ENCODE peak calls at places on chromosomes 5 and 9, in nine cellular contexts. N, Q, B, X, P, E, I, Y and Z are unnamed samples.

GRCh38 chr5:33794550-33795300 is 97.1 kb downstream of the ADAMTS12 start:
- DNase-seq in N (no peak), Q (no peak), B (no peak), X (no peak), P (no peak), E (no peak), I (no peak), Y (no peak), Z (no peak)

GRCh38 chr5:68134669-68135313 is 80.8 kb upstream of the PIK3R1 start:
- DNase-seq in N (no peak), Q (no peak), B (no peak), X (no peak), P (no peak), E (no peak), I (no peak), Y (no peak), Z (no peak)

GRCh38 chr5:58022055-58022454 is 437.8 kb downstream of the PLK2 start:
- DNase-seq in N (no peak), Q (no peak), B (no peak), X (peak; percentile 35), P (no peak), E (no peak), I (no peak), Y (no peak), Z (no peak)

GRCh38 chr5:172178301-172179031 is 9.6 kb downstream of the STK10 start:
- DNase-seq in N (no peak), Q (no peak), B (no peak), X (no peak), P (no peak), E (no peak), I (no peak), Y (no peak), Z (no peak)

GRCh38 chr5:116076496-116076895 is 8.3 kb upstream of the COMMD10 start:
- DNase-seq in N (no peak), Q (no peak), B (no peak), X (no peak), P (no peak), E (no peak), I (no peak), Y (no peak), Z (peak; percentile 78)

GRCh38 chr5:10563132-10563939 is 534 bp upstream of the ANKRD33B start:
- DNase-seq in N (peak; percentile 49), Q (no peak), B (no peak), X (peak; percentile 81), P (peak; percentile 21), E (peak; percentile 64), I (peak; percentile 65), Y (no peak), Z (no peak)

GRCh38 chr9:73813546-73813945 is 661.9 kb downstream of the ANXA1 start:
- DNase-seq in N (no peak), Q (no peak), B (no peak), X (no peak), P (no peak), E (no peak), I (no peak), Y (no peak), Z (no peak)

GRCh38 chr9:116352958-116353357 is 199.4 kb downstream of the PAPPA start:
- DNase-seq in N (no peak), Q (no peak), B (no peak), X (no peak), P (no peak), E (no peak), I (no peak), Y (no peak), Z (no peak)

GRCh38 chr9:137297060-137297664 is 4.9 kb downstream of the NRARP start:
- DNase-seq in N (no peak), Q (no peak), B (no peak), X (peak; percentile 45), P (no peak), E (no peak), I (peak; percentile 17), Y (peak; percentile 49), Z (no peak)

GRCh38 chr5:1808466-1808865 is 7.3 kb downstream of the NDUFS6 start:
- DNase-seq in N (no peak), Q (no peak), B (no peak), X (no peak), P (no peak), E (no peak), I (no peak), Y (no peak), Z (no peak)

GRCh38 chr9:4680750-4681149 is 1.4 kb downstream of the CDC37L1 start:
- DNase-seq in N (no peak), Q (no peak), B (no peak), X (no peak), P (no peak), E (no peak), I (no peak), Y (peak; percentile 24), Z (peak; percentile 21)

GRCh38 chr5:171600736-171601265 is 181.4 kb downstream of the FGF18 start:
- DNase-seq in N (no peak), Q (no peak), B (no peak), X (peak; percentile 84), P (no peak), E (peak; percentile 64), I (no peak), Y (no peak), Z (no peak)

GRCh38 chr5:1031306-1031959 is 22.8 kb downstream of the NKD2 start:
- DNase-seq in N (no peak), Q (no peak), B (no peak), X (peak; percentile 29), P (no peak), E (peak; percentile 26), I (peak; percentile 8), Y (no peak), Z (no peak)

GRCh38 chr9:76610009-76610352 is 151.0 kb downstream of the GCNT1 start:
- DNase-seq in N (no peak), Q (no peak), B (no peak), X (peak; percentile 93), P (no peak), E (peak; percentile 88), I (no peak), Y (no peak), Z (no peak)

GRCh38 chr9:2127486-2127885 is 112.3 kb downstream of the SMARCA2 start:
- DNase-seq in N (no peak), Q (no peak), B (no peak), X (no peak), P (no peak), E (no peak), I (no peak), Y (no peak), Z (no peak)

GRCh38 chr9:4084440-4084818 is 215.4 kb downstream of the GLIS3 start:
- DNase-seq in N (no peak), Q (no peak), B (no peak), X (peak; percentile 78), P (no peak), E (peak; percentile 50), I (no peak), Y (no peak), Z (no peak)

GRCh38 chr5:110150199-110150598 is 460.5 kb downstream of the MAN2A1 start:
- DNase-seq in N (no peak), Q (no peak), B (no peak), X (no peak), P (no peak), E (no peak), I (no peak), Y (no peak), Z (no peak)

GRCh38 chr5:169904568-169904967 is 75.7 kb downstream of the INSYN2B start:
- DNase-seq in N (no peak), Q (no peak), B (no peak), X (no peak), P (no peak), E (no peak), I (no peak), Y (no peak), Z (no peak)

GRCh38 chr9:123353041-123353440 is 3.0 kb upstream of the CRB2 start:
- DNase-seq in N (no peak), Q (no peak), B (no peak), X (no peak), P (no peak), E (no peak), I (no peak), Y (no peak), Z (no peak)

GRCh38 chr5:104347119-104347708 is 784.6 kb upstream of the NUDT12 start:
- DNase-seq in N (no peak), Q (no peak), B (no peak), X (no peak), P (no peak), E (no peak), I (no peak), Y (peak; percentile 46), Z (peak; percentile 67)

GRCh38 chr5:107359916-107360234 is 310.9 kb downstream of the EFNA5 start:
- DNase-seq in N (no peak), Q (no peak), B (no peak), X (no peak), P (no peak), E (no peak), I (no peak), Y (no peak), Z (no peak)

GRCh38 chr5:127358782-127359181 is 68.2 kb downstream of the MEGF10 start:
- DNase-seq in N (no peak), Q (no peak), B (no peak), X (no peak), P (no peak), E (no peak), I (no peak), Y (no peak), Z (no peak)

GRCh38 chr9:37382982-37383357 is 39.5 kb upstream of the GRHPR start:
- DNase-seq in N (no peak), Q (no peak), B (no peak), X (peak; percentile 67), P (no peak), E (no peak), I (no peak), Y (no peak), Z (no peak)

GRCh38 chr5:172002310-172002709 is 4.1 kb downstream of the FBXW11 start:
- DNase-seq in N (no peak), Q (no peak), B (no peak), X (no peak), P (no peak), E (no peak), I (no peak), Y (no peak), Z (peak; percentile 71)

GRCh38 chr5:132260051-132260450 is 2.6 kb downstream of the PDLIM4 start:
- DNase-seq in N (no peak), Q (no peak), B (no peak), X (peak; percentile 48), P (no peak), E (no peak), I (no peak), Y (no peak), Z (no peak)

GRCh38 chr9:136001231-136001630 is 40.1 kb upstream of the UBAC1 start:
- DNase-seq in N (no peak), Q (no peak), B (no peak), X (no peak), P (no peak), E (no peak), I (no peak), Y (no peak), Z (no peak)

GRCh38 chr5:78162253-78162862 is 132.1 kb downstream of the AP3B1 start:
- DNase-seq in N (no peak), Q (no peak), B (peak; percentile 2), X (no peak), P (no peak), E (no peak), I (no peak), Y (peak; percentile 64), Z (peak; percentile 62)